ENCODE peak calls at places on chromosomes 5 and 9, in five cellular contexts. L is stomach, N is spleen, O is HepG2, X is HCT116. D is an unnamed sample.

GRCh38 chr5:32687167-32687831 is 23.8 kb upstream of the NPR3 start:
- DNase-seq in L (peak; percentile 64), N (no peak), O (no peak), X (no peak), D (no peak)

GRCh38 chr5:60243713-60244112 is 350.2 kb upstream of the PDE4D start:
- DNase-seq in L (no peak), N (no peak), O (no peak), X (no peak), D (no peak)

GRCh38 chr5:42756630-42757601 is at the start of gene CCDC152:
- DNase-seq in L (peak; percentile 20), N (no peak), O (no peak), X (no peak), D (peak; percentile 34)

GRCh38 chr5:131252824-131253171 is 11.1 kb upstream of the CDC42SE2 start:
- DNase-seq in L (peak; percentile 65), N (peak; percentile 93), O (no peak), X (no peak), D (no peak)

GRCh38 chr9:4299006-4299795 is 667 bp downstream of the GLIS3 start:
- DNase-seq in L (peak; percentile 29), N (peak; percentile 76), O (no peak), X (no peak), D (peak; percentile 24)

GRCh38 chr9:124392254-124392653 is 23.0 kb downstream of the PSMB7 start:
- DNase-seq in L (no peak), N (peak; percentile 81), O (no peak), X (no peak), D (no peak)

GRCh38 chr5:21688655-21689054 is 1164.5 kb downstream of the CDH12 start:
- DNase-seq in L (no peak), N (no peak), O (no peak), X (no peak), D (no peak)

GRCh38 chr9:35629597-35629996 is 11.4 kb upstream of the CD72 start:
- DNase-seq in L (no peak), N (no peak), O (no peak), X (no peak), D (no peak)

GRCh38 chr9:108087781-108088180 is 598.2 kb upstream of the KLF4 start:
- DNase-seq in L (no peak), N (no peak), O (no peak), X (no peak), D (no peak)

GRCh38 chr9:130780865-130781504 is 54.1 kb upstream of the ABL1 start:
- DNase-seq in L (no peak), N (no peak), O (no peak), X (no peak), D (no peak)

GRCh38 chr5:127893232-127893631 is 190.0 kb downstream of the CCDC192 start:
- DNase-seq in L (no peak), N (no peak), O (no peak), X (no peak), D (no peak)

GRCh38 chr5:91061946-91062586 is 321.1 kb downstream of the ARRDC3 start:
- DNase-seq in L (no peak), N (no peak), O (no peak), X (no peak), D (no peak)

GRCh38 chr5:91059409-91059808 is 323.7 kb downstream of the ARRDC3 start:
- DNase-seq in L (no peak), N (no peak), O (no peak), X (no peak), D (no peak)

GRCh38 chr5:91058155-91058554 is 325.0 kb downstream of the ARRDC3 start:
- DNase-seq in L (no peak), N (no peak), O (no peak), X (no peak), D (no peak)

GRCh38 chr5:91061094-91061493 is 322.0 kb downstream of the ARRDC3 start:
- DNase-seq in L (no peak), N (no peak), O (no peak), X (no peak), D (no peak)

GRCh38 chr5:91058575-91058974 is 324.5 kb downstream of the ARRDC3 start:
- DNase-seq in L (no peak), N (no peak), O (no peak), X (no peak), D (no peak)
- TF ChIP-seq POLR2AphosphoS5 in L (peak; percentile 38), N (no peak), O (no peak), X (no peak), D (no peak)

DNA sequence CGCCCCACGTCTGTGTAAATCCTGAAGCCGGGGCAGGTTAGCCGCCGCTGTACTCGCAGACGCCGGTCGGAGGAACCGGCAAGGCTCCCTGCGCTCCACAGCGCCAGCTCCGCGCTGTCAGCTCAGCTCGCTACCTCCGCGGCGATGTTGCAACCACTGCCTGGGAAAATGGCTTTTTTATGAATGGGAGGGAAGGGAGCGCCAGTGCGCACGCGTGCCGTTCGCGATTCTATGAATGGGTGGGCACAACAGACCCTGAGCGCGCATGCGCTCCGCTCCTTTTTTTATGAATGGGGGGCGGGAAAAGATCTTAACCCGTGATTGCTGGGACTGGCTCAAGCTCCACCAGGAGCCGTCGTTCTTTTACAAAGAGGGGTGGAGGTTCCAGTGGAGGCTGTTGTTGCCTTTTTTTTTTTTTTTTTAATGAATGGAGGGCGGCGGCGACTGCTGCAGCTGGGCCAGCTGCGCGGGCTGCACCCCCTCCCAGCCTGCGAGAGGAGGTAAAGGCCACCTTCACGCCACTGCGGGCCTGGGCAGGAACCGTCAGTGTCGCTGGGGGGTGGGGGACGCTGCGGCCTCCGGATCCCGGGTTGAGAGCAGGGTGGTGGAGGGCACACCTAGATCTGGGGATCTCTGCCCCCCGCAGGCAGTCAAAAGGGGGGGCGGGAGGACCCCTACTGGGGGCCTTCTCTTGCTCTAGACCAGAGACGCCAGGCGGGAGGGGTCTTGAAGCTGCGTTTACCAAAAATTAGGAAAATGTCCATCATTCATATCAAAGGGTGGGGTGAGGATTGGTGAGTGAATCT is at the start of gene SPRY4:
- DNase-seq in L (peak; percentile 89), N (peak; percentile 93), O (peak; percentile 97), X (peak; percentile 95), D (peak; percentile 76)
- TF ChIP-seq POLR2A in L (peak; percentile 74), N (no peak), O (peak; percentile 93), X (peak; percentile 98), D (peak; percentile 59)

DNA sequence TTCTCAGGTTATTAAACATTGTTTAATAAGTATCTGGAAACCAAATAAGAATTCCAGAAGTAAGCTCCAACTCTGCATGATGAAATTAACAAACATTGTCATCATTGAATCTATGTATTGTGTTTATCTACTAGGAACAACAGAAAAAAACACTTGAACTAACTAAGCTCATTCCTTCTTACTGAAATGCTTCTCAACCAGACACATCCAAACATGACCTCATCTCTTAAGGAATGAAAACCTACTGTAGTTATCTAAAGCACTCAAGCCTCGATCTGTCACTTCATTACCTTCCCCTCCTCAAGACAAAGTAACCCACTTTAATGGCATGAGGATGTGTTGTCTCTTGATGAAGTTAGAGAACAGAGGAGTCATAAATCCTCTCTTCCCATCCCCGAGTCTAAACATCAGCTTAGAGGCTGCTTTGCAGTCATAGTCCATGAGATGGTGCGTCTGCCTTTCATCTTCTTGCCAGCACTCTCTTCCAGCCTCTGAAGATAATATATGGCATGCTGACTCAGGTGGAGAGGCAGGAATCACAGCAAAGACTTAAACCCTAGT is 86.5 kb downstream of the CEMIP2 start:
- DNase-seq in L (no peak), N (no peak), O (no peak), X (peak; percentile 59), D (no peak)
- TF ChIP-seq POLR2AphosphoS5 in L (no peak), N (no peak), O (no peak), X (no peak), D (no peak)

GRCh38 chr9:115362101-115362500 is 244.1 kb upstream of the TNC start:
- DNase-seq in L (no peak), N (no peak), O (no peak), X (no peak), D (no peak)
- TF ChIP-seq POLR2A in L (no peak), N (no peak), O (no peak), X (no peak), D (no peak)

GRCh38 chr9:98009437-98009836 is 26.3 kb downstream of the ANP32B start:
- DNase-seq in L (no peak), N (no peak), O (no peak), X (no peak), D (no peak)

GRCh38 chr9:98011122-98011521 is 28.0 kb downstream of the ANP32B start:
- DNase-seq in L (no peak), N (no peak), O (no peak), X (no peak), D (no peak)

GRCh38 chr9:98008764-98009163 is 25.6 kb downstream of the ANP32B start:
- DNase-seq in L (no peak), N (no peak), O (no peak), X (no peak), D (no peak)

GRCh38 chr9:98010450-98010849 is 27.3 kb downstream of the ANP32B start:
- DNase-seq in L (no peak), N (no peak), O (no peak), X (no peak), D (peak; percentile 42)

DNA sequence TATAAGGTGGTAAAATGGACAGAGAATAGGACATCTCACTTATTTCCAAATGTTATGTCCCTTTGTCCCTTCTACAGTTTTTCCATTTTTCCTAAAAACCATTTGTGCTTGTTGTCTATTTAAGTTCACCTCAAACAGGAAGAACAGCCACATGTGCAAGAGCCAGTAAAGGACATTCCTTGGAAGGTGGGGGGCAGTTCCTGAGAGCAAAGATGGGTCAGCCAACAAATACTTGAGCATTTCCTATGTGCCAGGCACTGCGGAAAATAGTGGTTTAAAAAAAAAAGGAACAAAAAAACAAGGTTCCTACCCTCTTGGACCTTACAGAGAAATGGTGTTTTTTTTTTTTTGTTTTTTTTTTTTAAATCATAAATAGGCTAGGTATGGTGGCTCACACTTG is 26.8 kb downstream of the ANP32B start:
- DNase-seq in L (no peak), N (no peak), O (no peak), X (no peak), D (no peak)
- TF ChIP-seq POLR2AphosphoS5 in L (peak; percentile 8), N (no peak), O (no peak), X (no peak), D (no peak)

DNA sequence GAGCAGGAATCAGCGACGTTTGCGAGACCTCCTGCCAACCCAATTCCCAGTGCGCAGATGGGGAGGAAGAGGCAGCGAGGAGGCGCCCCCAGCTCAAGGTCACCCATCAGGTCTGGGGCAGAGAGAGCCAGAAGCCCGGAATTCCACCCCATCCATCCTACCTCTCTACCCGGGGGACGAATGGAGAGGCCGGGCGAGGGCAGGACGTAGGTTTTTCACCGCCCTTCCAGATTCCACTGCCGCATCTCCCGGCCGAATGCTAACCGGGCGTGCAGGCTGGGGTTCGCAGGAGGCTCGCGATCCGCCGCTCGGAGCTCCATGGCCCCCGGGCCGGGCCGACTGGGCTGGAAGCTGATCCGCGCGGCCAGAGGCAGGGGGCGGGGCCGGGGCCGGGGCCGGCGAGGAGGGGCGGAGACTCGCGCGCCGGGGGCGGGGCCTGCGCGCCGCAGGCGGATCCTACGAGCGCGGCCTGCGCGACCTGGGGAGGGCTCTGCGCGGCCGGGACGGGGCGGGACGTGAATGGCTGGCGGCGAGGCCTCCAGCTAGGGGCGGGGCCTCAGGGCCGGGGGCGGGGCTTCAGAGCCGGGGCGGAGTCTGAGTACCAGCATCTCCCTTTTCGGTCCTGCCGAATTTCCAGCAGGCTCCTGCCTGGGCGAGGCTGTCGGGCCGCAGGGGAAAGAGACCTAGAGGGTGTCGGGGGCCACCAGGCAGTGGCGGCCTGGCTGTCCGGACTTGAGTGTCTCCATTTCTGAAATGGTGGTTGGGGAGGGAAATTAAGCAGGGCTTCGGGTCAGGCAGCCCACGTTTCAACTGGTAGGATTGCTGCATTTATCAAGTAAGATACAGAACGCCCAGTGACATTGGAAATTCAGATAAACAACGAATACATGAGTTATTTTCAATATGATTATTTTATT is at the start of gene ST6GALNAC4:
- DNase-seq in L (peak; percentile 97), N (peak; percentile 99), O (peak; percentile 70), X (no peak), D (peak; percentile 96)
- TF ChIP-seq POLR2A in L (no peak), N (no peak), O (no peak), X (peak; percentile 22), D (peak; percentile 74)